ENCODE peak calls at places on chromosomes 5 and 9, in four cellular contexts. One of them, this sample, is unnamed. For H3K36me3 and H3K4me1, the result is how much of the 10 kb centered on the place peaks cover.

GRCh38 chr5:132747064-132747692 is at the start of gene CCNI2:
- DNase-seq in Panc1: no peak
- DNase-seq in breast epithelium: peak
- DNase-seq in neural progenitor cell: peak
- DNase-seq in this sample: no peak

GRCh38 chr5:171907731-171908343 is 98.6 kb downstream of the FBXW11 start:
- DNase-seq in Panc1: peak
- DNase-seq in breast epithelium: no peak
- DNase-seq in neural progenitor cell: peak
- DNase-seq in this sample: peak

GRCh38 chr9:113454914-113455761 is 8.4 kb upstream of the RGS3 start:
- DNase-seq in Panc1: no peak
- DNase-seq in neural progenitor cell: peak
- DNase-seq in breast epithelium: no peak
- DNase-seq in this sample: peak

GRCh38 chr9:12695474-12695873 is 2.3 kb downstream of the TYRP1 start:
- DNase-seq in neural progenitor cell: no peak
- DNase-seq in breast epithelium: no peak
- DNase-seq in Panc1: no peak
- DNase-seq in this sample: peak

GRCh38 chr9:134617246-134617645 is 24.4 kb upstream of the COL5A1 start:
- DNase-seq in breast epithelium: no peak
- DNase-seq in neural progenitor cell: no peak
- DNase-seq in Panc1: no peak
- DNase-seq in this sample: no peak

GRCh38 chr9:117783828-117784227 is 79.6 kb downstream of the TLR4 start:
- DNase-seq in neural progenitor cell: no peak
- DNase-seq in breast epithelium: no peak
- DNase-seq in Panc1: no peak
- DNase-seq in this sample: no peak

GRCh38 chr9:99140685-99141314 is 35.9 kb downstream of the TGFBR1 start:
- DNase-seq in Panc1: peak
- DNase-seq in breast epithelium: no peak
- DNase-seq in neural progenitor cell: peak
- DNase-seq in this sample: no peak

GRCh38 chr5:41510176-41510831 is at the start of gene PLCXD3:
- DNase-seq in breast epithelium: no peak
- DNase-seq in Panc1: no peak
- DNase-seq in neural progenitor cell: peak
- DNase-seq in this sample: peak

GRCh38 chr9:71079451-71079850 is 42.0 kb downstream of the TRPM3 start:
- DNase-seq in neural progenitor cell: no peak
- DNase-seq in breast epithelium: no peak
- DNase-seq in Panc1: no peak
- DNase-seq in this sample: no peak

GRCh38 chr5:91419571-91420537 is 36.7 kb upstream of the ARRDC3 start:
- DNase-seq in Panc1: peak
- DNase-seq in breast epithelium: peak
- DNase-seq in neural progenitor cell: peak
- DNase-seq in this sample: peak

GRCh38 chr5:86757824-86758223 is 140.1 kb downstream of the COX7C start:
- DNase-seq in neural progenitor cell: no peak
- DNase-seq in Panc1: no peak
- DNase-seq in breast epithelium: no peak
- DNase-seq in this sample: no peak

GRCh38 chr9:69885474-69885929 is 64.9 kb downstream of the CFAP95 start:
- DNase-seq in breast epithelium: peak
- DNase-seq in Panc1: no peak
- DNase-seq in neural progenitor cell: no peak
- DNase-seq in this sample: no peak

GRCh38 chr5:176532795-176533194 is 4.4 kb downstream of the RNF44 start:
- DNase-seq in breast epithelium: no peak
- DNase-seq in Panc1: no peak
- DNase-seq in neural progenitor cell: no peak
- DNase-seq in this sample: no peak

GRCh38 chr5:176533390-176533789 is 3.8 kb downstream of the RNF44 start:
- DNase-seq in breast epithelium: no peak
- DNase-seq in Panc1: no peak
- DNase-seq in neural progenitor cell: no peak
- DNase-seq in this sample: no peak

GRCh38 chr5:176530406-176530982 is 6.7 kb downstream of the RNF44 start:
- DNase-seq in Panc1: no peak
- DNase-seq in neural progenitor cell: no peak
- DNase-seq in breast epithelium: no peak
- DNase-seq in this sample: no peak

GRCh38 chr5:176530983-176531901 is 6.0 kb downstream of the RNF44 start:
- DNase-seq in Panc1: no peak
- DNase-seq in breast epithelium: no peak
- DNase-seq in neural progenitor cell: no peak
- DNase-seq in this sample: no peak

DNA sequence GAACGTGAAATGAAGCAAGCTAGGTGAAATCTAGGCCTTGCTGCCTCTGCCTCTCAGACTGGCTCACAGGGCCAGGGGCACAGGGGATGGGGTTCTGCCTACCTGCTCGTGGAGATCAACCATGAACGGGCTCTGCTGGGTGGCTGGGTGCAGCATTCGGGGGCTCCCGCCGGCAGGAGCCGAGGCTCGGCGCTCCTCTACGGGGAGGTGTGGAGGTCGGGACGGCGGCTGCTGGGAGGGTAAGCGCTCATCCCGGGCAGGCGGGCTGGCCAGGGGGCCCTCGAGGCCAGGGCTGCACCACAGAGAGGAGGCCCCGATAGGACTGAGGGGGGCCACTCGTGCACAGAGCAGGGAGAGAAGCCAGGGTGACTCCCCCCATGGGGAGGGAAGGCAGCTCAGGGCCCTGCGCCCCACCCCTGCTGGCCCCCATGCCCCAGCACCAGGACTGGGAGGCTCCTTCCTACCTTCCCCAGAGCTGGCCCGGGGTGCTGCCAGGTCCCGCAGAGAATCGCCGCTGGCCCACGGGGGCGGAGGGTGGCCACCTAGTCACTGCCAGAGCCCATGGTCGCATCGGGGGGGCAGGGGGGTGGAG is 5.2 kb downstream of the RNF44 start:
- DNase-seq in Panc1: no peak
- DNase-seq in breast epithelium: no peak
- DNase-seq in neural progenitor cell: no peak
- DNase-seq in this sample: no peak
- H3K36me3 ChIP-seq in Panc1: under half
- H3K36me3 ChIP-seq in breast epithelium: under half
- H3K36me3 ChIP-seq in neural progenitor cell: under half
- H3K36me3 ChIP-seq in this sample: half or more

GRCh38 chr5:55159763-55160492 is at the start of gene GPX8:
- DNase-seq in neural progenitor cell: peak
- DNase-seq in Panc1: peak
- DNase-seq in breast epithelium: no peak
- DNase-seq in this sample: no peak

GRCh38 chr5:55154893-55155292 is 5.1 kb upstream of the GPX8 start:
- DNase-seq in neural progenitor cell: no peak
- DNase-seq in Panc1: no peak
- DNase-seq in breast epithelium: no peak
- DNase-seq in this sample: no peak

GRCh38 chr5:55160493-55161209 is 680 bp downstream of the GPX8 start:
- DNase-seq in neural progenitor cell: peak
- DNase-seq in breast epithelium: peak
- DNase-seq in Panc1: no peak
- DNase-seq in this sample: peak
- H3K4me3 ChIP-seq in neural progenitor cell: peak
- H3K4me3 ChIP-seq in breast epithelium: peak
- H3K4me3 ChIP-seq in Panc1: peak
- H3K4me3 ChIP-seq in this sample: peak

DNA sequence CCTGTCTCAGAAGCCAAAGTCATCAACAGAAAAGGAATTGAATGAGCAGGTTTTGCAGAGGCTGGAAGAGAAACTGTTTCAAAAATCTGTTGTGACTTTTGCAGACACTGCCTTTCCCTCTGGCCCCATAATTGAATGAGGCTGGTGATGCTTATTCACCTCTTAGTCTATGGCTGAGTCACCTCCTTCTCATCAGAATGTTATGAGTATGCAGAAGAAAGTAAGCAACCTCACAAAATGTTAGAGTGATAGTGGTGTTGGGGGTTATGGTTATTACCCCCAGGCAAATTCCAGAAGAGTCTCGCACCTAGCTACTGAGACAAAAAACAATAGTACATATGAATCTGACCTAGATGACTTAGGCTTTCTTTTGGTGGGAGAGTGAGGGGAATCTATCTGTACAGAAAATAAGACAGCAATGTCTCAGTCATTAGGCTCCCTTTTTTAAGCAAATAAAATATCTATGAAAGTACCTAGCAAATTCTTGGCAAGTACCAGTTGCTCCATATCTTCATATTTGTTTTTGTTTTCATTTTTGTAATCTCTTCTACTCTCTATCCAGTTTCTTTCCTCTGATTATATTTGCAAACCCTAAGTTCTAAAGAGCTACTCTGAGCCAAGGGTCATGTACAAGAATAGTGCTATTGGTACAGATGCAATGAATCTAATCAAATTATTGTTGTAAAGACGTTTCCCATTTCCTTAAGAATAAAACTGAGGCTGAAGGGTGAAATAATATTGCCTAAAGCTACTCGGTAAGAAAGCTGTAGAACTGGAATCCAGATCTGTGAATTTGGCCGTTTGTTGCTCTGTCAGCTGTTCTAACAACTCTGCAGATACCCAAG is 498.1 kb upstream of the TNC start:
- DNase-seq in breast epithelium: no peak
- DNase-seq in Panc1: peak
- DNase-seq in neural progenitor cell: no peak
- DNase-seq in this sample: no peak
- H3K4me1 ChIP-seq in breast epithelium: under half
- H3K4me1 ChIP-seq in Panc1: under half
- H3K4me1 ChIP-seq in neural progenitor cell: under half
- H3K4me1 ChIP-seq in this sample: under half

GRCh38 chr5:663436-664342 is 29.5 kb downstream of the TPPP start:
- DNase-seq in neural progenitor cell: no peak
- DNase-seq in Panc1: no peak
- DNase-seq in breast epithelium: no peak
- DNase-seq in this sample: no peak
- H3K36me3 ChIP-seq in neural progenitor cell: under half
- H3K36me3 ChIP-seq in Panc1: under half
- H3K36me3 ChIP-seq in breast epithelium: under half
- H3K36me3 ChIP-seq in this sample: half or more

GRCh38 chr5:173568128-173568527 is 48.3 kb downstream of the BOD1 start:
- DNase-seq in neural progenitor cell: no peak
- DNase-seq in Panc1: no peak
- DNase-seq in breast epithelium: no peak
- DNase-seq in this sample: no peak
- H3K4me3 ChIP-seq in neural progenitor cell: no peak
- H3K4me3 ChIP-seq in Panc1: no peak
- H3K4me3 ChIP-seq in breast epithelium: no peak
- H3K4me3 ChIP-seq in this sample: no peak

GRCh38 chr9:133369923-133370322 is 5.9 kb downstream of the SURF4 start:
- DNase-seq in breast epithelium: no peak
- DNase-seq in Panc1: no peak
- DNase-seq in neural progenitor cell: no peak
- DNase-seq in this sample: no peak
- H3K4me1 ChIP-seq in breast epithelium: under half
- H3K4me1 ChIP-seq in Panc1: under half
- H3K4me1 ChIP-seq in neural progenitor cell: under half
- H3K4me1 ChIP-seq in this sample: half or more

GRCh38 chr5:100260968-100261367 is 274.2 kb upstream of the FAM174A start:
- DNase-seq in Panc1: no peak
- DNase-seq in breast epithelium: no peak
- DNase-seq in neural progenitor cell: no peak
- DNase-seq in this sample: no peak
- H3K36me3 ChIP-seq in Panc1: under half
- H3K36me3 ChIP-seq in breast epithelium: under half
- H3K36me3 ChIP-seq in neural progenitor cell: under half
- H3K36me3 ChIP-seq in this sample: under half

This sample was measured in tibial artery.